ENCODE peak calls at places on chromosomes 7 and 10, in five cellular contexts. G is activated CD8-positive, alpha-beta memory T cell treated with anti-CD3 and anti-CD28 coated beads for 48 hours; E is RPMI8226; B is heart left ventricle; J is fibroblast of mammary gland. N is an unnamed sample.

GRCh38 chr10:35526775-35527174 is 78.4 kb upstream of the GJD4 start:
- DNase-seq in G (no peak), E (no peak), B (no peak), J (no peak), N (no peak)

GRCh38 chr7:51569581-51569980 is 253.0 kb upstream of the COBL start:
- DNase-seq in G (no peak), E (no peak), B (no peak), J (no peak), N (no peak)

GRCh38 chr7:73646785-73647724 is 20.6 kb upstream of the VPS37D start:
- DNase-seq in G (no peak), E (no peak), B (no peak), J (no peak), N (no peak)

GRCh38 chr10:60964257-60965235 is 20.6 kb upstream of the RHOBTB1 start:
- DNase-seq in G (no peak), E (peak; percentile 66), B (peak; percentile 63), J (peak; percentile 88), N (peak; percentile 88)

GRCh38 chr7:36742911-36743775 is 18.8 kb upstream of the AOAH start:
- DNase-seq in G (no peak), E (peak; percentile 88), B (no peak), J (no peak), N (no peak)

GRCh38 chr10:21401196-21401595 is 124.3 kb downstream of the SKIDA1 start:
- DNase-seq in G (no peak), E (no peak), B (no peak), J (peak; percentile 37), N (peak; percentile 43)

GRCh38 chr7:139916717-139917395 is 87.8 kb downstream of the TBXAS1 start:
- DNase-seq in G (no peak), E (peak; percentile 71), B (no peak), J (no peak), N (no peak)

GRCh38 chr7:92584953-92585352 is 5.2 kb downstream of the FAM133B start:
- DNase-seq in G (no peak), E (no peak), B (no peak), J (no peak), N (peak; percentile 13)

GRCh38 chr10:13272164-13272571 is 27.7 kb downstream of the PHYH start:
- DNase-seq in G (no peak), E (peak; percentile 8), B (peak; percentile 68), J (peak; percentile 24), N (peak; percentile 74)

GRCh38 chr10:114442115-114442630 is 37.9 kb upstream of the AFAP1L2 start:
- DNase-seq in G (no peak), E (no peak), B (no peak), J (no peak), N (no peak)

GRCh38 chr7:22864855-22865606 is 42.4 kb upstream of the TOMM7 start:
- DNase-seq in G (no peak), E (no peak), B (no peak), J (peak; percentile 48), N (peak; percentile 44)

GRCh38 chr10:118823256-118823907 is 68.6 kb upstream of the CACUL1 start:
- DNase-seq in G (no peak), E (no peak), B (no peak), J (no peak), N (no peak)

GRCh38 chr10:32308027-32308603 is 38.8 kb downstream of the EPC1 start:
- DNase-seq in G (no peak), E (no peak), B (no peak), J (peak; percentile 23), N (no peak)